ENCODE peak calls at places on chromosomes 3 and 15, in seven cellular contexts. S is AG04449, N is foreskin fibroblast, J is astrocyte of the cerebellum, L is PC-3, V is Panc1, W is neural progenitor cell. B is an unnamed sample.

GRCh38 chr3:174242311-174243041 is 616.7 kb upstream of the NAALADL2 start:
- DNase-seq in S (no peak), N (no peak), J (no peak), L (no peak), V (no peak), W (no peak), B (no peak)

GRCh38 chr15:38885477-38885952 is 320.9 kb upstream of the RASGRP1 start:
- DNase-seq in S (no peak), N (peak), J (no peak), L (no peak), V (no peak), W (no peak), B (no peak)

GRCh38 chr3:54427951-54428871 is 305.9 kb downstream of the CACNA2D3 start:
- DNase-seq in S (peak), N (peak), J (peak), L (peak), V (peak), W (peak), B (peak)

GRCh38 chr15:69035205-69035917 is 20.9 kb downstream of the NOX5 start:
- DNase-seq in S (no peak), N (peak), J (no peak), L (peak), V (no peak), W (peak), B (no peak)

GRCh38 chr15:87362531-87362930 is 894.0 kb downstream of the NTRK3 start:
- DNase-seq in S (no peak), N (peak), J (no peak), L (peak), V (no peak), W (no peak), B (no peak)

GRCh38 chr3:172629470-172629869 is 81.4 kb downstream of the NCEH1 start:
- DNase-seq in S (no peak), N (peak), J (no peak), L (no peak), V (no peak), W (no peak), B (no peak)

GRCh38 chr15:94070341-94071275 is 160.8 kb upstream of the MCTP2 start:
- DNase-seq in S (no peak), N (peak), J (no peak), L (peak), V (no peak), W (peak), B (peak)

GRCh38 chr3:23877324-23877980 is 39.3 kb downstream of the NKIRAS1 start:
- DNase-seq in S (peak), N (peak), J (peak), L (peak), V (no peak), W (no peak), B (peak)

GRCh38 chr15:42375252-42375651 is 16.0 kb downstream of the CAPN3 start:
- DNase-seq in S (no peak), N (no peak), J (no peak), L (no peak), V (no peak), W (no peak), B (no peak)

GRCh38 chr15:101187820-101188516 is 63.9 kb downstream of the CHSY1 start:
- DNase-seq in S (no peak), N (peak), J (peak), L (no peak), V (no peak), W (no peak), B (no peak)

GRCh38 chr15:40941528-40942336 is 11.5 kb upstream of the CHAC1 start:
- DNase-seq in S (no peak), N (peak), J (peak), L (peak), V (no peak), W (peak), B (peak)

GRCh38 chr3:115709135-115709534 is 85.8 kb downstream of the GAP43 start:
- DNase-seq in S (no peak), N (no peak), J (no peak), L (no peak), V (no peak), W (no peak), B (no peak)

GRCh38 chr15:68204776-68205557 is at the start of gene CALML4:
- DNase-seq in S (no peak), N (peak), J (peak), L (peak), V (no peak), W (no peak), B (no peak)

GRCh38 chr15:45100884-45101622 is 12.9 kb downstream of the DUOX2 start:
- DNase-seq in S (no peak), N (peak), J (no peak), L (no peak), V (no peak), W (peak), B (no peak)

GRCh38 chr3:181549266-181549665 is 162.5 kb upstream of the SOX2 start:
- DNase-seq in S (no peak), N (no peak), J (no peak), L (no peak), V (no peak), W (no peak), B (no peak)

GRCh38 chr3:114253505-114253904 is 16.1 kb upstream of the ZNF80 start:
- DNase-seq in S (no peak), N (no peak), J (no peak), L (no peak), V (no peak), W (no peak), B (no peak)

GRCh38 chr3:182697345-182697919 is 95.9 kb upstream of the ATP11B start:
- DNase-seq in S (no peak), N (no peak), J (no peak), L (no peak), V (no peak), W (no peak), B (no peak)

GRCh38 chr15:85795669-85796305 is 1.1 kb upstream of the KLHL25 start:
- DNase-seq in S (no peak), N (no peak), J (no peak), L (no peak), V (no peak), W (no peak), B (no peak)

GRCh38 chr3:187896664-187897063 is 151.4 kb upstream of the BCL6 start:
- DNase-seq in S (no peak), N (no peak), J (no peak), L (no peak), V (no peak), W (no peak), B (no peak)

GRCh38 chr3:97388774-97389173 is 375.8 kb upstream of the ARL6 start:
- DNase-seq in S (no peak), N (no peak), J (no peak), L (no peak), V (no peak), W (no peak), B (no peak)

GRCh38 chr15:52559583-52559982 is 9.2 kb downstream of the ARPP19 start:
- DNase-seq in S (no peak), N (peak), J (no peak), L (no peak), V (no peak), W (no peak), B (no peak)

GRCh38 chr3:197168606-197169005 is 129.8 kb downstream of the DLG1 start:
- DNase-seq in S (no peak), N (peak), J (peak), L (no peak), V (no peak), W (peak), B (peak)

GRCh38 chr3:28240440-28240839 is 979 bp upstream of the CMC1 start:
- DNase-seq in S (no peak), N (peak), J (no peak), L (no peak), V (no peak), W (peak), B (no peak)

GRCh38 chr15:38076806-38077205 is 142.4 kb downstream of the TMCO5A start:
- DNase-seq in S (no peak), N (peak), J (no peak), L (no peak), V (no peak), W (peak), B (no peak)

GRCh38 chr3:16511561-16512434 is 1.7 kb downstream of the RFTN1 start:
- DNase-seq in S (peak), N (peak), J (peak), L (no peak), V (no peak), W (peak), B (no peak)

GRCh38 chr3:142022381-142022780 is 127.0 kb downstream of the TFDP2 start:
- DNase-seq in S (no peak), N (no peak), J (no peak), L (peak), V (no peak), W (peak), B (no peak)

GRCh38 chr3:183592820-183593219 is 37.3 kb upstream of the KLHL6 start:
- DNase-seq in S (no peak), N (no peak), J (no peak), L (no peak), V (no peak), W (no peak), B (no peak)

GRCh38 chr3:169659858-169660614 is 3.5 kb downstream of the MECOM start:
- DNase-seq in S (no peak), N (no peak), J (no peak), L (no peak), V (no peak), W (peak), B (no peak)

GRCh38 chr3:15462451-15462850 is 35.1 kb downstream of the EAF1 start:
- DNase-seq in S (no peak), N (no peak), J (no peak), L (no peak), V (no peak), W (no peak), B (no peak)

GRCh38 chr15:71687902-71688508 is 122.3 kb upstream of the NR2E3 start:
- DNase-seq in S (peak), N (peak), J (no peak), L (no peak), V (no peak), W (no peak), B (peak)

GRCh38 chr15:85155857-85156256 is 174.2 kb downstream of the PDE8A start:
- DNase-seq in S (no peak), N (no peak), J (no peak), L (no peak), V (no peak), W (no peak), B (no peak)

GRCh38 chr3:15171096-15171495 is 35.0 kb upstream of the CAPN7 start:
- DNase-seq in S (no peak), N (no peak), J (no peak), L (no peak), V (no peak), W (no peak), B (no peak)

GRCh38 chr15:77482570-77482969 is 61.9 kb downstream of the HMG20A start:
- DNase-seq in S (peak), N (peak), J (peak), L (peak), V (peak), W (no peak), B (no peak)
- H3K4me3 ChIP-seq in S (no peak), N (no peak), J (no peak), L (no peak), V (no peak), W (no peak), B (no peak)

DNA sequence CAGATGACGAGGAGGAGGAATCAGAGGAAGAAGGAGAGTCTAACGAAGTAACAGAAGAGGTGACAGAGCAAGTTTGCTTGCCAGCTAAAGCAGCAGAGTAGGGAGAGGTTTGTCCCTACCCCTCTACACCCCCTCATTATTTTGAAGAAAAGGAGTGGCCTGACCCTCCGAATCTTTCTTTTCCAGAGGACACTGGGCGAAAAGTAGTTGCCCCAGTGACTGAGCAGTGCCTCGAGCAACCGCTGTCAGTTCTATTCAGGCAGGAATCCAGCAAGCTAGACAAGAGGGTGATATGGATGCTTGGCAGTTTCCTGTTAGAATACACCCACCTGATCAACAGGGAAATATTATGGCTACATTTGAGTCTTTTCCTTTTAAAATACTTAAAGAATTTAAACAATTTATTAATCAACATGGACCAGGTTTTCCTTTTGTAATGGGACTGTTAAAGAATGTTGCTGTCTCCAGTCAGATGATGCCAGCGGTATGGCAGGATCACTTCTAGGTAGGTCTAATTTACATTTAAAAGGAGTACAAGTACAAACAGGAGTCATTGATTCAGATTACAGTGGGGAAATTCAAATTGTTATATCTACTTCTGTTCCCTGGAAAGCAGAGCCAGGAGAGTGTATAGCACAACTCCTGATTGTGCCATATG is 31.9 kb upstream of the ACVR2B start:
- DNase-seq in S (no peak), N (no peak), J (no peak), L (no peak), V (no peak), W (no peak), B (no peak)
- H3K4me3 ChIP-seq in S (no peak), N (no peak), J (no peak), L (no peak), V (no peak), W (no peak), B (no peak)

GRCh38 chr3:53071882-53072431 is 26.1 kb upstream of the SFMBT1 start:
- DNase-seq in S (no peak), N (no peak), J (no peak), L (no peak), V (no peak), W (no peak), B (no peak)

GRCh38 chr3:53074366-53074696 is 28.5 kb upstream of the SFMBT1 start:
- DNase-seq in S (no peak), N (no peak), J (no peak), L (no peak), V (no peak), W (no peak), B (no peak)

GRCh38 chr3:53073553-53074365 is 27.9 kb upstream of the SFMBT1 start:
- DNase-seq in S (no peak), N (no peak), J (no peak), L (no peak), V (no peak), W (no peak), B (no peak)

GRCh38 chr3:53074761-53075742 is 29.2 kb upstream of the SFMBT1 start:
- DNase-seq in S (no peak), N (no peak), J (no peak), L (no peak), V (no peak), W (no peak), B (no peak)

GRCh38 chr3:53072653-53073552 is 27.0 kb upstream of the SFMBT1 start:
- DNase-seq in S (no peak), N (peak), J (no peak), L (peak), V (peak), W (peak), B (peak)
- H3K4me3 ChIP-seq in S (peak), N (peak), J (peak), L (peak), V (peak), W (peak), B (peak)

GRCh38 chr3:50272911-50273688 is 4.2 kb downstream of the SEMA3B start:
- DNase-seq in S (no peak), N (peak), J (no peak), L (peak), V (no peak), W (peak), B (peak)
- H3K4me3 ChIP-seq in S (peak), N (peak), J (peak), L (peak), V (peak), W (peak), B (peak)

DNA sequence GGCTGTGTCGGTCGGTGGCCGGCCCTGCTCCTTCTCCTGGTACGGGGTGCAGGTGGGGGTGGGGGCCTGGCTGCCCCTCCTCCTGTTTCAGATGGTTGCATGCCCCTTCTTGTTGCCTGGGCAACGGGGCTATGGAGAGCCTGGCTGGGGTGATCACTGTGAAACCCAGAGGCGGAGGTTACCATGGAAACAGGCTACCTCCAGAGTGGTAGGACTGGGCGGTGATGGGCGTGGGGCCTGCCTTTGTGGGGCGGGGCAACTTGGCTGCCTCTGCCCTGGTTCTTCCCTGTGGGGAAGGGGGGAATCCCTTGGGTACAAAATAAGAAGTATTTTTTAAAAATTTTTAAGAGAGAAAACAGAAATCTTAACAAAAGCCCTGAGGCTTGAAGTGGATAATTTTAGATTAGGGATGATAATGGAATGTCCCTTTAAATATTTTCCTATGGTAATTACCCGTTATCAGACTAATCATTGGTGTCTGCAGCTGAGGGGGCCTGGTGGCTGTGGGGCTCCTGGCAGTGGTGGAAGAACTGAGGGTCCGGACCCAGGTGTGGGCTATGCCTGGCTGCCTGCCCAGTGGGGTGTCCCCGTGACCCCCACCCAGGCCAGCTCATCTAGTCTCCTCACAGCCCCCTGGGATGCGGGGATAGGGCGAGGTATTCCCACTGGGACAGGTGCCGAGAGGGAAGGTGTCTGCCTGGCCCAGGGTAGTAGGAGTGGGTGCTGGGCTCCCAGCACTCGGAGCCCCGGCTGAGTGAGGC is 32.5 kb downstream of the PLXNA1 start:
- DNase-seq in S (no peak), N (no peak), J (no peak), L (no peak), V (no peak), W (peak), B (no peak)
- H3K4me3 ChIP-seq in S (no peak), N (no peak), J (no peak), L (no peak), V (no peak), W (no peak), B (no peak)

GRCh38 chr3:55522077-55522476 is 35.0 kb upstream of the WNT5A start:
- DNase-seq in S (no peak), N (no peak), J (no peak), L (no peak), V (no peak), W (peak), B (no peak)
- H3K4me3 ChIP-seq in S (no peak), N (no peak), J (no peak), L (no peak), V (no peak), W (no peak), B (no peak)

DNA sequence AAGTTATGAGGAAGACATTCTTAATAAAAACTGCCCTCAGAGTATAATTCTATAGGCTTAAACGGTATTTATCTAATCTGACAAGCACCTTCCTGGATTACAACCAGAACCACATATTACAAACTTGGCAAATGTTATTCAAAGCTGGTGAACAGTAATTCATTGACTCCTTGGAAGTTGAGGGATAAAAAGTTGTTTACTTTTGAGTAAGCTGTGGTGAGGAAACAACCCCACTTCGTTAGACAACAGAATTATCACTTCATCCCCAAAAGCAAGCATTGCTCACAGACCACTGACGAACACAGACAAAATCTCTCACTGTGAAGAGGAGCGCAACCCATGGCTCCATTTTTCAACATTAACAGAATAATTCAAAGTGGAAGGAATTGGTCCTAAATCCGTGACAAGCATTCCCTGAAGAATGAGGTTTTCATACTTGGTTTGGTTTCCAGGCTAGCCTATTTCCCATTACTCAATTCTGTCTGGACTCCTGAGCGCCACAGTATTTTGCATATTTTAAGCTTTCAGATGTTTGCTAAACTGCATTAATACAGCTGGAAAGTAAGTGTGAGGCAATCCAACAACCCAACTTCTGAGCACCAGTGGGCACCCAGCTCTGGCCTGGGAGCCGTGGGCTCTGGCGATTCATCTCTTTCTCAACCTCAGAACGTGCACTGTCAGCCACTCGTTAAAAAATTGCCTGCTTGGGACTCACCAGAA is 32.6 kb downstream of the LRIG1 start:
- DNase-seq in S (no peak), N (no peak), J (no peak), L (no peak), V (no peak), W (no peak), B (no peak)
- H3K4me3 ChIP-seq in S (no peak), N (no peak), J (no peak), L (no peak), V (no peak), W (no peak), B (no peak)

GRCh38 chr3:4711680-4711992 is 218.5 kb downstream of the ITPR1 start:
- DNase-seq in S (no peak), N (no peak), J (no peak), L (no peak), V (no peak), W (no peak), B (no peak)
- H3K4me3 ChIP-seq in S (no peak), N (no peak), J (no peak), L (no peak), V (no peak), W (no peak), B (no peak)

B was measured in kidney epithelial cell.